ENCODE peak calls at places on chromosomes 2 and 18, in four cellular contexts. W is mesenchymal stem cell, B is H1, M is trophoblast cell. R is an unnamed sample.
A peak's percentile ranks its signal among the peaks of the same experiment; 100 is the strongest.

GRCh38 chr18:34720220-34720619 is 10.1 kb downstream of the DTNA start:
- DNase-seq in B (no peak), W (no peak), M (no peak), R (no peak)

GRCh38 chr2:217433522-217433921 is 569.3 kb downstream of the TNS1 start:
- DNase-seq in W (peak; percentile 54), M (no peak), B (no peak), R (no peak)

GRCh38 chr2:120748310-120748709 is 12.6 kb downstream of the GLI2 start:
- DNase-seq in B (no peak), M (no peak), W (no peak), R (no peak)

GRCh38 chr18:48955528-48956261 is 4.9 kb upstream of the SMAD7 start:
- DNase-seq in W (peak; percentile 94), M (peak; percentile 93), B (no peak), R (no peak)

GRCh38 chr2:191061381-191061982 is 47.5 kb upstream of the STAT1 start:
- DNase-seq in M (no peak), W (no peak), B (no peak), R (no peak)

GRCh38 chr2:241582806-241583205 is 24.3 kb downstream of the BOK start:
- DNase-seq in W (no peak), B (no peak), M (no peak), R (no peak)

GRCh38 chr2:24362253-24362652 is 1.9 kb upstream of the ITSN2 start:
- DNase-seq in B (no peak), M (peak; percentile 35), W (no peak), R (no peak)

GRCh38 chr18:43662657-43663056 is 385.4 kb upstream of the SYT4 start:
- DNase-seq in M (peak; percentile 22), B (no peak), W (peak; percentile 93), R (no peak)

GRCh38 chr2:43265006-43265770 is 38.8 kb upstream of the ZFP36L2 start:
- DNase-seq in B (no peak), M (peak; percentile 29), W (peak; percentile 38), R (no peak)

GRCh38 chr2:27100036-27100435 is 13.5 kb downstream of the KHK start:
- DNase-seq in B (no peak), M (no peak), W (no peak), R (no peak)

GRCh38 chr18:31243740-31244512 is 74.0 kb upstream of the DSG1 start:
- DNase-seq in M (no peak), B (no peak), W (no peak), R (no peak)
- H2BK12ac ChIP-seq in M (peak overlapping the region; percentile 100), B (peak overlapping the region; percentile 85), W (peak overlapping the region; percentile 64), R (peak overlapping the region; percentile 30)

DNA sequence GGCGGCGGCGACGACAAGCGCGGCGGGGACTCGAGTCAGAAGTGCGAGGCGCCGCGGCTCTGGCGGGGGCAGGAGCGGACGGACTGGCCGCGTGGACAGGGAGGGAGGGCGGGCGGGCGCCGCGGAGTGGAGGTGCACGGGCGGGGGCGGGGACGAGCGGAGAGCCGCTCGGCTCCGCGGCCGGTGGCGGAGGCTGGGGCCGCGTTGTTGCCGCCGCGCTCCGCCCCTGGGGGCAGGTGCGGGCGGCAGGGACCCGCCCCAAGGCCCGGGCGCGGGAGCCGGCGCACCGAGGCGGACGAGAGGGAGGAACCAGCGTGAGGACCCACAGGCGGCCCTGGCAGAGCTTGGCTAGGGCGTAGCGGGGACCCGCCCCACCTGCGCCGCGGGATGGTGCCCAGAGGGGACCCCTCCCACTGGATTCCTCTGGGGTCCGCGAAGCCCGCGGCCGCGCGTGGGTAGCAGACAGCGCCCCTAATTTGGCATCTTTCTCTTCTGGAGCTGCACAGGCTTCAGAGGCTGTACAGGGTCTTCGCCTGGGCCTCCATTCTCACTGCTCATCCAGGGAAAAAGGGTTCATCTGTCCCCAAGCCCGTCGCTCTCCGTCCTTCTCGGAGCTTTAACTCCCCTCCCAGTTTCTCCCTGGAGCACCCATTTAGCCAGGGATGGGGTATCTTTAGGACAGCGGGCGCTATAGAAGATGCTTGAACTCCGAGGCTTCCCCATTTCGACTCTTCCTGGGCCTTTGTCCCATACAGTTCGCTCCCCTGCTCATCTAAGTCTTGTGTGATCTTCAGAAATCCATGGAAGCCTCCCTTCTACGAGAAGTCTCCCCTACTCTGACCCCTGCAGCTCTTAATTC is at the start of gene TMEM163:
- DNase-seq in B (peak; percentile 66), M (peak; percentile 50), W (no peak), R (peak; percentile 43)
- H3K4me3 ChIP-seq in B (peak within 1 kb of the TSS; percentile 61), M (peak within 1 kb of the TSS; percentile 56), W (peak within 1 kb of the TSS; percentile 80), R (peak within 1 kb of the TSS; percentile 84)

DNA sequence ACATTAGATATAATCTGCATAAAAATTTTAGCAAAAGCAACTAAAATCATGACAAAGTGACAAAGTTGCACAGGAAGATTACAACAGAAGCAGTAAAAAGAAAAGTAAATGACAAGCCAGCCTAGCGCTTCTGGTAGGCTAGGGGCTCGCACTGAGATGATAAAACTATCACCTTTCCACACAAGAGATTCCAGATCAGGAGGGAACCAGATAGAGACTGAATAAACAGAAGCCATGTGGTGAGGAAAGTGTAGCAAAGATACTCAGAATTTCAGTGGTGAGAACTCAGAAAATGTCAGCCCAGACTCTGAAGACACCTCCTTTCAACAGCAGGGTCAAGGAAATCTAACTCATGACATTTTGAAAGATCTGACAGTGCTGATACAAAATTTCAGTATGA is 77.4 kb upstream of the DNAJC10 start:
- DNase-seq in W (no peak), M (no peak), B (no peak), R (no peak)
- H2BK12ac ChIP-seq in W (no peak overlapping the region), M (no peak overlapping the region), B (no peak overlapping the region), R (no peak overlapping the region)

GRCh38 chr2:238285653-238286082 is 2.7 kb downstream of the PER2 start:
- DNase-seq in M (peak; percentile 98), B (no peak), W (peak; percentile 99), R (no peak)

GRCh38 chr2:238286987-238287386 is 1.4 kb downstream of the PER2 start:
- DNase-seq in W (no peak), B (no peak), M (peak; percentile 26), R (no peak)

GRCh38 chr2:238286551-238286950 is 1.9 kb downstream of the PER2 start:
- DNase-seq in M (peak; percentile 89), W (peak; percentile 93), B (no peak), R (no peak)

GRCh38 chr2:238284802-238285515 is 3.5 kb downstream of the PER2 start:
- DNase-seq in M (no peak), W (no peak), B (no peak), R (no peak)

GRCh38 chr2:238286095-238286494 is 2.3 kb downstream of the PER2 start:
- DNase-seq in W (no peak), B (no peak), M (no peak), R (no peak)
- H3K4me3 ChIP-seq in W (no peak overlapping the region), B (no peak overlapping the region), M (no peak overlapping the region), R (no peak overlapping the region)

DNA sequence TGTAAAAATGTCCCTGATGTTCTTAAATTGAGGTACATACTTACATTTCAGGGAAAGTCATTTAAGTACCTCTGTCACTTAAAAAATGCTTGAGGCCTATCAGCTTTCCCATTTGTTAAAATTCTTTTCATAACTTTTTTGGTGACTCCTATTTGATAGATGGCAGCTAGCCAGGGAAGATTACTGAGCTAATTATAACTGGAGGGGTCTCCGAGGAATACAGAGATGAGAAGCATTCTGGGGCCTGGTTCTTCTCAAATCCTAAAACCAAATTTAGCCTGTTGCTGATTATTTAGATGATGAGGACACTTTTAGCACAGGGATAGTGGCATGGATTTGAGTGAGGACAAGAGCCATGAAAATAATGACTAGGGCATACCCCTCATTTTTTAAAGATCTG is 4.8 kb downstream of the UGP2 start:
- DNase-seq in W (peak; percentile 10), B (no peak), M (no peak), R (no peak)
- H2BK12ac ChIP-seq in W (no peak overlapping the region), B (no peak overlapping the region), M (no peak overlapping the region), R (no peak overlapping the region)

DNA sequence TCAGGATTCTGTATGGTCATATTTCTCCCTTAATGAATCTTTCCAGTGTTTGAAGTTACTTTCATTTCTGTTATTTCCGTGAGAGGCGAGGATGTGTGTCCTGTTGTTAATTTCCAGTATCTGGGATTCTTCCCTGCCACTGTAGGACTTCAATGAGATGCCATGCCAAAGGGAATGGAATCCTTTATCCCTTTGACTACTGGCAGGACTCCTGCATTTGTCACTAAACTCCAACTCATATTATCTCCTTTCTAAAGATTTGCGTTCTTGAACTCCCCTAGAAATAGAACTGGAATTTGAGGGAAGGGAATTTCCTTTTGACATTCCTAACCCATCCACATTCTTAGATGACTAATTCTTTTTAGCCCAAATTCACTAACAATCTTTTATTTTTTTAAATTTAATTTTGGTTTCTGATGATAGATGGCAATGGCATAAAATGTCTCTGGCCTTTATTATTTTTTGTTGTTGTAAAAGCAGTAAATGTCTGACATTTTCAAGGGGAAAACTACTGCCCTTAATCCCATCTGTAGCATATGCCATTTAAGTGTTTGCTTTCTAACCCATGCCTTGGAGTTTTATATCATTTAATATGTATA is 87.8 kb upstream of the EML6 start:
- DNase-seq in B (no peak), W (no peak), M (no peak), R (no peak)
- H3K4me3 ChIP-seq in B (no peak overlapping the region), W (no peak overlapping the region), M (no peak overlapping the region), R (no peak overlapping the region)

GRCh38 chr2:29024882-29025430 is 43.9 kb downstream of the TOGARAM2 start:
- DNase-seq in M (peak; percentile 99), B (no peak), W (peak; percentile 16), R (no peak)
- H2BK12ac ChIP-seq in M (no peak overlapping the region), B (no peak overlapping the region), W (no peak overlapping the region), R (no peak overlapping the region)

GRCh38 chr2:106886916-106887758 is 1.2 kb upstream of the ST6GAL2 start:
- DNase-seq in W (peak; percentile 6), M (peak; percentile 20), B (peak; percentile 85), R (peak; percentile 44)
- H3K4me3 ChIP-seq in W (peak overlapping the region; percentile 87), M (peak overlapping the region; percentile 72), B (peak overlapping the region; percentile 74), R (peak overlapping the region; percentile 99)